ENCODE peak calls at places on chromosomes 13 and 19, in four cellular contexts. One of them, this sample, is unnamed.
A peak's percentile ranks its signal among the peaks of the same experiment; 100 is the strongest.

GRCh38 chr13:85597790-85598500 is 201.3 kb downstream of the SLITRK6 start:
- DNase-seq in hepatocyte: no peak
- DNase-seq in ovary: no peak
- DNase-seq in foreskin fibroblast: no peak
- DNase-seq in this sample: peak; percentile 42

GRCh38 chr13:97976551-97977375 is 23.3 kb downstream of the IPO5 start:
- DNase-seq in hepatocyte: peak; percentile 68
- DNase-seq in ovary: no peak
- DNase-seq in foreskin fibroblast: no peak
- DNase-seq in this sample: no peak

GRCh38 chr13:20831254-20831653 is 57.5 kb upstream of the EEF1AKMT1 start:
- DNase-seq in hepatocyte: no peak
- DNase-seq in ovary: no peak
- DNase-seq in foreskin fibroblast: no peak
- DNase-seq in this sample: no peak

GRCh38 chr13:109209526-109209925 is 576.9 kb downstream of the IRS2 start:
- DNase-seq in hepatocyte: no peak
- DNase-seq in ovary: no peak
- DNase-seq in foreskin fibroblast: no peak
- DNase-seq in this sample: no peak

GRCh38 chr19:16447015-16447384 is 24.8 kb downstream of the EPS15L1 start:
- DNase-seq in hepatocyte: peak; percentile 91
- DNase-seq in ovary: peak; percentile 84
- DNase-seq in foreskin fibroblast: peak; percentile 86
- DNase-seq in this sample: peak; percentile 82

GRCh38 chr13:20337894-20338551 is 105.9 kb upstream of the GJB6 start:
- DNase-seq in hepatocyte: no peak
- DNase-seq in ovary: no peak
- DNase-seq in foreskin fibroblast: no peak
- DNase-seq in this sample: no peak

GRCh38 chr13:103539265-103539664 is 473.0 kb upstream of the SLC10A2 start:
- DNase-seq in hepatocyte: peak; percentile 21
- DNase-seq in ovary: no peak
- DNase-seq in foreskin fibroblast: no peak
- DNase-seq in this sample: no peak

GRCh38 chr19:27767234-27767633 is 1445.7 kb downstream of the UQCRFS1 start:
- DNase-seq in hepatocyte: no peak
- DNase-seq in ovary: no peak
- DNase-seq in foreskin fibroblast: no peak
- DNase-seq in this sample: no peak

GRCh38 chr19:14004619-14005380 is 1.3 kb downstream of the RFX1 start:
- DNase-seq in hepatocyte: peak; percentile 36
- DNase-seq in ovary: no peak
- DNase-seq in foreskin fibroblast: no peak
- DNase-seq in this sample: no peak

GRCh38 chr19:39506944-39507714 is 7.8 kb upstream of the SELENOV start:
- DNase-seq in hepatocyte: peak; percentile 87
- DNase-seq in ovary: no peak
- DNase-seq in foreskin fibroblast: peak; percentile 77
- DNase-seq in this sample: peak; percentile 68

GRCh38 chr19:15393963-15394362 is 14.4 kb upstream of the AKAP8 start:
- DNase-seq in hepatocyte: no peak
- DNase-seq in ovary: no peak
- DNase-seq in foreskin fibroblast: no peak
- DNase-seq in this sample: no peak

GRCh38 chr13:46721054-46721453 is 75.9 kb downstream of the ESD start:
- DNase-seq in hepatocyte: peak; percentile 67
- DNase-seq in ovary: peak; percentile 18
- DNase-seq in foreskin fibroblast: peak; percentile 33
- DNase-seq in this sample: peak; percentile 46

GRCh38 chr19:31232220-31232619 is 117.0 kb downstream of the TSHZ3 start:
- DNase-seq in hepatocyte: no peak
- DNase-seq in ovary: no peak
- DNase-seq in foreskin fibroblast: no peak
- DNase-seq in this sample: peak; percentile 53

GRCh38 chr19:6234527-6234926 is 45.2 kb downstream of the MLLT1 start:
- DNase-seq in hepatocyte: no peak
- DNase-seq in ovary: no peak
- DNase-seq in foreskin fibroblast: no peak
- DNase-seq in this sample: no peak

GRCh38 chr13:108212901-108213300 is 2.4 kb downstream of the LIG4 start:
- DNase-seq in hepatocyte: no peak
- DNase-seq in ovary: no peak
- DNase-seq in foreskin fibroblast: no peak
- DNase-seq in this sample: no peak

GRCh38 chr19:5932593-5933262 is 18.7 kb downstream of the CAPS start:
- DNase-seq in hepatocyte: no peak
- DNase-seq in ovary: no peak
- DNase-seq in foreskin fibroblast: no peak
- DNase-seq in this sample: no peak

GRCh38 chr13:90696656-90697055 is 650.8 kb upstream of the MIR17HG start:
- DNase-seq in hepatocyte: no peak
- DNase-seq in ovary: no peak
- DNase-seq in foreskin fibroblast: no peak
- DNase-seq in this sample: peak; percentile 51

GRCh38 chr19:9308091-9308490 is 1.5 kb downstream of the ZNF699 start:
- DNase-seq in hepatocyte: no peak
- DNase-seq in ovary: no peak
- DNase-seq in foreskin fibroblast: no peak
- DNase-seq in this sample: no peak

GRCh38 chr13:33640832-33641231 is 177.1 kb upstream of the RFC3 start:
- DNase-seq in hepatocyte: no peak
- DNase-seq in ovary: no peak
- DNase-seq in foreskin fibroblast: no peak
- DNase-seq in this sample: no peak

GRCh38 chr19:5864725-5865486 is 5.4 kb downstream of the FUT5 start:
- DNase-seq in hepatocyte: no peak
- DNase-seq in ovary: no peak
- DNase-seq in foreskin fibroblast: no peak
- DNase-seq in this sample: no peak

GRCh38 chr19:45766919-45767346 is 2.1 kb downstream of the SIX5 start:
- DNase-seq in hepatocyte: no peak
- DNase-seq in ovary: no peak
- DNase-seq in foreskin fibroblast: no peak
- DNase-seq in this sample: peak; percentile 16

GRCh38 chr19:45767881-45768643 is 990 bp downstream of the SIX5 start:
- DNase-seq in hepatocyte: peak; percentile 83
- DNase-seq in ovary: peak; percentile 75
- DNase-seq in foreskin fibroblast: peak; percentile 65
- DNase-seq in this sample: peak; percentile 73

GRCh38 chr19:45766293-45766918 is 2.6 kb downstream of the SIX5 start:
- DNase-seq in hepatocyte: no peak
- DNase-seq in ovary: peak; percentile 42
- DNase-seq in foreskin fibroblast: no peak
- DNase-seq in this sample: no peak

GRCh38 chr19:45768644-45769053 is 403 bp downstream of the SIX5 start:
- DNase-seq in hepatocyte: peak; percentile 66
- DNase-seq in ovary: no peak
- DNase-seq in foreskin fibroblast: peak; percentile 35
- DNase-seq in this sample: no peak

DNA sequence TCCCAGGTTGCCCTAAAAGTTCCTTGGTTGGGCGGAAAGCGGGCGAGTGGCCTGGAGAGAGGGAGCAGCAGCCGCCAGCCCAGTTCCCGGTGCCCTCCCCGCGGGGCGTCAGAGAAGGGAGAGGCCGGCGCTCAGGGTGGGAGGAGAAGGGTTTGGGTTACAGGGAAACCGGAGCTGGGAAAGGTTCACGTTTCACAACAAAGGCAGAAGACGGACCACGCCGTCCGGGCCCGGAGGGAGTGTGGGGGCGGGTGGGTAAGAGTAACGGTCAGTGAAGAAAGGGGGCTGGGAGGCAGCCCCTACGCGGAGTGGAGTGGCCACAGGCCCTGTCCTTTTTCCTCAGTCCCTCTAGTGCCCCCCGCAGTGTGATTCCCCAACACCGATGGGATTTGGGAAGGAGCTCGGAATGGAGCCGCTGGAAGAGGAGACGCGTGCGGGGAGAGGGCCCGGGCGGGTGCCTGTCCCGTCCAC is 1.6 kb downstream of the SIX5 start:
- DNase-seq in hepatocyte: peak; percentile 84
- DNase-seq in ovary: peak; percentile 91
- DNase-seq in foreskin fibroblast: peak; percentile 90
- DNase-seq in this sample: peak; percentile 88
- H3K4me3 ChIP-seq in hepatocyte: peak overlapping the region; percentile 65
- H3K4me3 ChIP-seq in ovary: peak overlapping the region; percentile 91
- H3K4me3 ChIP-seq in foreskin fibroblast: peak overlapping the region; percentile 70
- H3K4me3 ChIP-seq in this sample: peak overlapping the region; percentile 75

GRCh38 chr19:49340069-49340864 is 5.1 kb downstream of the CD37 start:
- DNase-seq in hepatocyte: peak; percentile 54
- DNase-seq in ovary: peak; percentile 74
- DNase-seq in foreskin fibroblast: no peak
- DNase-seq in this sample: no peak

GRCh38 chr19:49338023-49338677 is 2.9 kb downstream of the CD37 start:
- DNase-seq in hepatocyte: no peak
- DNase-seq in ovary: no peak
- DNase-seq in foreskin fibroblast: no peak
- DNase-seq in this sample: no peak

GRCh38 chr19:49337267-49338022 is 2.2 kb downstream of the CD37 start:
- DNase-seq in hepatocyte: no peak
- DNase-seq in ovary: no peak
- DNase-seq in foreskin fibroblast: no peak
- DNase-seq in this sample: no peak

GRCh38 chr19:49339364-49340068 is 4.3 kb downstream of the CD37 start:
- DNase-seq in hepatocyte: peak; percentile 87
- DNase-seq in ovary: peak; percentile 88
- DNase-seq in foreskin fibroblast: peak; percentile 87
- DNase-seq in this sample: peak; percentile 89

GRCh38 chr19:49338691-49339363 is 3.6 kb downstream of the CD37 start:
- DNase-seq in hepatocyte: peak; percentile 93
- DNase-seq in ovary: peak; percentile 85
- DNase-seq in foreskin fibroblast: no peak
- DNase-seq in this sample: peak; percentile 43
- TF ChIP-seq CTCF in hepatocyte: no peak
- TF ChIP-seq CTCF in ovary: no peak
- TF ChIP-seq CTCF in foreskin fibroblast: no peak
- TF ChIP-seq CTCF in this sample: no peak

DNA sequence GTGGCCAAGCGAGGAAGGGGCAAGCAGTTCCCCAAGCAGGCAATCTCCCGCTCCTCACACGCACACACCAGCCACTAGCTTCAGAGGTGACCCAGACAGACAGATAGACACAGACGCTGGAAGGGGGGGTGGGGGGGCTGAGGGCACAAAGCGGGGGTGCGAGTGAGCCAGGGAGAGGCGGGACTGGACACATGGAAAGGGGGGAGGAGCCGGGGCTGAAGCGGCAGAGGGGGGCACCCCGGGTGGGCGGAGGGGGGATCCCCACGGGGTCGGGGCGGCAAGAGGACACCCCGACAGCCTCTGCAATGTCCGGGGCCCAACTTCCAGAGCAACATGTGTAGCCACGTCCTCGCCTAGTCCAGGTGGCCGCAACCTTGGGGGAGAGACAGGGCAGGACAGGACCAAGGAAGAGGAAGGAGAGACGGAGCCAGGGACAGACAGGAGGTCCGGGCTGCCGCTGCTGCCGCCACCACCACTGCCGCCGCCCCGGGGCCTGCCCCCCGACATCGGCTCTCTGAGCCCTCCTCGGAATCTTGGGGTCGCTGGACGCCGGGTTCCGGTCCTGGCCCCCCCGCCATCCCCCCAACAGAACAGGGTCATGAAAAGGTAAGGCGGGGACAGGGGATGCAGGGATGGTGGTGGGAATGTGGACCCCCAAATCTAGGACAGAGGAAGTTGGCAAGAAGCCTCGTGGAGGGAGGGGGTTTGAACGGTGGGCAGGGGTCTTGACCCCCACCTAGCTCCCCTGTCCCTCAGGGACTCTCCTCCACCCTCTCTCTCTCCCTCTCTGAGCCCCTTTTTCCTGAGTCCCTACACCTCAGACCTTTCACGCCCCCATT is 1.1 kb downstream of the GRIN2D start:
- DNase-seq in hepatocyte: no peak
- DNase-seq in ovary: no peak
- DNase-seq in foreskin fibroblast: no peak
- DNase-seq in this sample: no peak
- H3K4me3 ChIP-seq in hepatocyte: no peak overlapping the region
- H3K4me3 ChIP-seq in ovary: no peak overlapping the region
- H3K4me3 ChIP-seq in foreskin fibroblast: peak overlapping the region; percentile 33
- H3K4me3 ChIP-seq in this sample: no peak overlapping the region

DNA sequence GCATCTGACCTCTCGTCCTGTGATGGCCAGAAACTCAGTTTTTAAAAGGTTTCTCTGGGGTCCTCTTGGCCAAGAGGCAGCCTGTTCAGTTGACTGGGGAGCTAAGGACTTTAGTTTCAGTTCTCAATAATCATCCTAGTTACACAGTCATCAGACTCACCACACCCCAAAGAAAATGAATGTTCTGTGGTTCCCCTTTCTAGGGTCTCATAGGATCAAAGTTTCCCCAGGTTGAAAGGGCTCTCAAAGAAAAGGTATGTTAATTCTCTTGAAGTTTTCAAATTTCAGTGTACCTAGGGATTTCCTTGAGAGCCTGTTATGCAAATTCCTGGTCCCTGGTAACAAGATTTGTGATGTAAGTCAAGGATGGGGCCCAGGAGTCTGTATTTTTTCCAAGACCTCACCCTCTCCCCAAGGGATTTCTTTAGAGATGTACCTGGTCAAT is 94.9 kb downstream of the FAM216B start:
- DNase-seq in hepatocyte: no peak
- DNase-seq in ovary: peak; percentile 37
- DNase-seq in foreskin fibroblast: no peak
- DNase-seq in this sample: peak; percentile 5
- TF ChIP-seq CTCF in hepatocyte: no peak
- TF ChIP-seq CTCF in ovary: no peak
- TF ChIP-seq CTCF in foreskin fibroblast: no peak
- TF ChIP-seq CTCF in this sample: no peak

DNA sequence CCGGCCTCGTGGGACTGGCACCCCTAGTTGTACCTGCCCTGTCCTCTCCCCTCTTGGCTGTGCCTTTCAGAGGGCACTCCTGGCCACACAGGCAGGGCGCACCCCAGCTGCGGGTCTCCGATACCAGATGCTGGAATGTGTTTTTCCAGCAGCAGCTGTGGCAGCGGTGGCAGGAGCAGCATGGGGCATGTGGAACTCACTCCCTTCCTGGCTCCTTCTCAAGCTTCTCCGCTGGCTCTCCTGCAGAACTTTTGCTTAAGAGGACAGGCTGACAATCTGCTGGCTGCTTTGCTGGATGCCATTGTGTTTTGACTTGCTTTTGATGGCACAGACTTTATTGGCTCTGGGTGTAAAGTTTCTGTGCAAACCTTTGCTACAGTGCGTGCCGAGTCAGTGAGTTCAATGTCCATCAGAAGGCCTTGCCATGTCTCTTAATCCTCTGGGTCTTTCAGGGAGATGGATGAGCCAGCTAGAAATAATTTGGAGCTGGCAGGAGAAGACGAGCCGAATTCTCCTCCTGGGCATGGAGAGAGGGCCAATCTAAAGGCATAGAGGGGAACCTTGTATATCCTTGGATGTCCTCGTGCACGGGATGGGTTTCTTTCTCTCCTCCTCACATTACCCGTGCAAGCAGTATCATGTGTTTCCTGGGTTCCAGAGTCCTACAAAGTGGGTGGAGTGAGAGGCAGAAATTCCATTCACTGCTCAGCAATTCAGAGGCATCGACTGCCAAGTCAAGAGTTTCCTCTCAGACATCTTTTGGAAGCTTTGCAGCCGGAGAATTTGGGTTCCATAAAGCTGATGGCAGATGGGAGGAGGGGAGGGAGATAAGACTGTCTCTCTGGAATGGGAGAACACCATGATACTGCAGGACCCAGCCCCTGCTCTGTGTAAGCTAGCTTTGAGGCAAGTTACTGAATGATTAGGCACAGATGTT is 231.2 kb downstream of the FGF9 start:
- DNase-seq in hepatocyte: no peak
- DNase-seq in ovary: no peak
- DNase-seq in foreskin fibroblast: no peak
- DNase-seq in this sample: no peak
- H3K4me3 ChIP-seq in hepatocyte: no peak overlapping the region
- H3K4me3 ChIP-seq in ovary: no peak overlapping the region
- H3K4me3 ChIP-seq in foreskin fibroblast: no peak overlapping the region
- H3K4me3 ChIP-seq in this sample: no peak overlapping the region

This sample was measured in astrocyte of the spinal cord.